ENCODE peak calls at places on chromosome 10, in five cellular contexts. Y is T-helper 22 cell; O is neural crest cell; R is HCT116; K is activated CD8-positive, alpha-beta memory T cell treated with anti-CD3 and anti-CD28 coated beads for 48 hours. U is an unnamed sample.

GRCh38 chr10:60448246-60448645 is 58.6 kb upstream of the ANK3 start:
- DNase-seq in Y (no peak), R (no peak), O (no peak), K (no peak), U (no peak)

GRCh38 chr10:79471776-79472175 is 26.4 kb upstream of the ZCCHC24 start:
- DNase-seq in K (no peak), R (no peak), O (no peak), Y (no peak), U (no peak)

GRCh38 chr10:96700477-96701099 is 19.7 kb downstream of the PIK3AP1 start:
- DNase-seq in O (no peak), K (no peak), R (no peak), Y (no peak), U (no peak)

GRCh38 chr10:28291881-28292297 is 11.0 kb downstream of the MPP7 start:
- DNase-seq in K (no peak), R (peak), Y (no peak), O (no peak), U (no peak)

GRCh38 chr10:44419790-44420549 is 35.1 kb upstream of the CXCL12 start:
- DNase-seq in R (no peak), Y (no peak), K (no peak), O (no peak), U (peak)

GRCh38 chr10:112912441-112912911 is 37.6 kb upstream of the TCF7L2 start:
- DNase-seq in O (no peak), R (peak), K (no peak), Y (no peak), U (no peak)

GRCh38 chr10:43177588-43177987 is 39.3 kb downstream of the CSGALNACT2 start:
- DNase-seq in Y (no peak), R (no peak), O (no peak), K (no peak), U (no peak)

GRCh38 chr10:84429926-84430520 is 101.6 kb downstream of the CCSER2 start:
- DNase-seq in K (no peak), R (peak), O (peak), Y (peak), U (no peak)

GRCh38 chr10:6048281-6049030 is 13.7 kb downstream of the IL2RA start:
- DNase-seq in R (no peak), O (no peak), K (no peak), Y (no peak), U (no peak)

GRCh38 chr10:89309646-89310045 is 7.8 kb downstream of the IFIT2 start:
- DNase-seq in K (no peak), O (no peak), R (no peak), Y (no peak), U (no peak)

GRCh38 chr10:122421054-122421625 is 33.3 kb upstream of the ARMS2 start:
- DNase-seq in R (no peak), O (no peak), K (no peak), Y (no peak), U (no peak)

GRCh38 chr10:30186371-30186875 is 127.0 kb upstream of the JCAD start:
- DNase-seq in O (no peak), K (no peak), R (no peak), Y (no peak), U (no peak)

GRCh38 chr10:59674211-59674836 is 35.3 kb downstream of the SLC16A9 start:
- DNase-seq in Y (no peak), O (no peak), R (no peak), K (no peak), U (no peak)

GRCh38 chr10:65194131-65194530 is 1672.9 kb downstream of the REEP3 start:
- DNase-seq in O (no peak), R (no peak), K (no peak), Y (no peak), U (no peak)

GRCh38 chr10:11392776-11393175 is 218.7 kb downstream of the USP6NL start:
- DNase-seq in R (no peak), Y (no peak), K (no peak), O (no peak), U (no peak)

GRCh38 chr10:119521443-119522204 is 20.9 kb downstream of the RGS10 start:
- DNase-seq in O (no peak), K (no peak), R (peak), Y (no peak), U (no peak)

GRCh38 chr10:5976689-5977470 is 463 bp downstream of the IL15RA start:
- DNase-seq in Y (peak), O (peak), R (peak), K (no peak), U (no peak)

GRCh38 chr10:18666810-18667209 is 7.6 kb downstream of the ARL5B start:
- DNase-seq in R (no peak), Y (no peak), K (no peak), O (no peak), U (no peak)

GRCh38 chr10:103696411-103697145 is 158.8 kb downstream of the SH3PXD2A start:
- DNase-seq in Y (peak), K (peak), R (peak), O (no peak), U (peak)

GRCh38 chr10:21171197-21171935 is 274.3 kb upstream of the NEBL start:
- DNase-seq in R (peak), O (no peak), K (no peak), Y (no peak), U (no peak)

GRCh38 chr10:71842856-71843530 is 8.1 kb downstream of the PSAP start:
- DNase-seq in O (no peak), K (no peak), R (no peak), Y (no peak), U (no peak)

GRCh38 chr10:3225589-3225988 is 53.0 kb upstream of the PITRM1 start:
- DNase-seq in O (no peak), R (no peak), Y (no peak), K (no peak), U (no peak)

U was measured in right atrium auricular region.